ENCODE peak calls at places on chromosomes 4 and X, in eight cellular contexts. One of them, this sample, is unnamed.
A peak's percentile ranks its signal among the peaks of the same experiment; 100 is the strongest.

GRCh38 chr4:169940460-169940859 is 85.7 kb downstream of the MFAP3L start:
- DNase-seq in body of pancreas: no peak
- DNase-seq in GM23248: no peak
- DNase-seq in cardiac fibroblast: no peak
- DNase-seq in GM12865: no peak
- DNase-seq in trophoblast cell: peak; percentile 94
- DNase-seq in stomach: no peak
- DNase-seq in CD4-positive, CD25-positive, alpha-beta regulatory T cell: no peak
- DNase-seq in this sample: no peak

GRCh38 chr4:80201326-80202151 is 4.2 kb downstream of the PRDM8 start:
- DNase-seq in body of pancreas: peak; percentile 37
- DNase-seq in GM23248: peak; percentile 43
- DNase-seq in cardiac fibroblast: peak; percentile 55
- DNase-seq in GM12865: peak; percentile 55
- DNase-seq in trophoblast cell: peak; percentile 31
- DNase-seq in stomach: no peak
- DNase-seq in CD4-positive, CD25-positive, alpha-beta regulatory T cell: peak; percentile 45
- DNase-seq in this sample: peak; percentile 60

GRCh38 chr4:73470728-73471127 is 10.8 kb upstream of the AFM start:
- DNase-seq in body of pancreas: no peak
- DNase-seq in GM23248: no peak
- DNase-seq in cardiac fibroblast: no peak
- DNase-seq in GM12865: no peak
- DNase-seq in trophoblast cell: no peak
- DNase-seq in stomach: no peak
- DNase-seq in CD4-positive, CD25-positive, alpha-beta regulatory T cell: no peak
- DNase-seq in this sample: no peak

GRCh38 chr4:6999172-7000086 is 43.7 kb upstream of the TADA2B start:
- DNase-seq in body of pancreas: no peak
- DNase-seq in GM23248: no peak
- DNase-seq in cardiac fibroblast: no peak
- DNase-seq in GM12865: no peak
- DNase-seq in trophoblast cell: peak; percentile 67
- DNase-seq in stomach: no peak
- DNase-seq in CD4-positive, CD25-positive, alpha-beta regulatory T cell: no peak
- DNase-seq in this sample: no peak

GRCh38 chr4:44447563-44448504 is 775 bp downstream of the KCTD8 start:
- DNase-seq in body of pancreas: peak; percentile 29
- DNase-seq in GM23248: peak; percentile 14
- DNase-seq in cardiac fibroblast: peak; percentile 9
- DNase-seq in GM12865: peak; percentile 2
- DNase-seq in trophoblast cell: peak; percentile 4
- DNase-seq in stomach: peak; percentile 70
- DNase-seq in CD4-positive, CD25-positive, alpha-beta regulatory T cell: no peak
- DNase-seq in this sample: no peak

GRCh38 chr4:742742-743311 is 37.2 kb downstream of the PCGF3 start:
- DNase-seq in body of pancreas: peak; percentile 51
- DNase-seq in GM23248: peak; percentile 78
- DNase-seq in cardiac fibroblast: peak; percentile 74
- DNase-seq in GM12865: peak; percentile 74
- DNase-seq in trophoblast cell: peak; percentile 79
- DNase-seq in stomach: peak; percentile 72
- DNase-seq in CD4-positive, CD25-positive, alpha-beta regulatory T cell: peak; percentile 54
- DNase-seq in this sample: peak; percentile 29

GRCh38 chr4:11543710-11544109 is 115.0 kb upstream of the HS3ST1 start:
- DNase-seq in body of pancreas: no peak
- DNase-seq in GM23248: no peak
- DNase-seq in cardiac fibroblast: peak; percentile 84
- DNase-seq in GM12865: no peak
- DNase-seq in trophoblast cell: peak; percentile 22
- DNase-seq in stomach: no peak
- DNase-seq in CD4-positive, CD25-positive, alpha-beta regulatory T cell: no peak
- DNase-seq in this sample: no peak

GRCh38 chr4:163649557-163650091 is 155.1 kb downstream of the TMA16 start:
- DNase-seq in body of pancreas: no peak
- DNase-seq in GM23248: no peak
- DNase-seq in cardiac fibroblast: no peak
- DNase-seq in GM12865: no peak
- DNase-seq in trophoblast cell: no peak
- DNase-seq in stomach: no peak
- DNase-seq in CD4-positive, CD25-positive, alpha-beta regulatory T cell: no peak
- DNase-seq in this sample: no peak

DNA sequence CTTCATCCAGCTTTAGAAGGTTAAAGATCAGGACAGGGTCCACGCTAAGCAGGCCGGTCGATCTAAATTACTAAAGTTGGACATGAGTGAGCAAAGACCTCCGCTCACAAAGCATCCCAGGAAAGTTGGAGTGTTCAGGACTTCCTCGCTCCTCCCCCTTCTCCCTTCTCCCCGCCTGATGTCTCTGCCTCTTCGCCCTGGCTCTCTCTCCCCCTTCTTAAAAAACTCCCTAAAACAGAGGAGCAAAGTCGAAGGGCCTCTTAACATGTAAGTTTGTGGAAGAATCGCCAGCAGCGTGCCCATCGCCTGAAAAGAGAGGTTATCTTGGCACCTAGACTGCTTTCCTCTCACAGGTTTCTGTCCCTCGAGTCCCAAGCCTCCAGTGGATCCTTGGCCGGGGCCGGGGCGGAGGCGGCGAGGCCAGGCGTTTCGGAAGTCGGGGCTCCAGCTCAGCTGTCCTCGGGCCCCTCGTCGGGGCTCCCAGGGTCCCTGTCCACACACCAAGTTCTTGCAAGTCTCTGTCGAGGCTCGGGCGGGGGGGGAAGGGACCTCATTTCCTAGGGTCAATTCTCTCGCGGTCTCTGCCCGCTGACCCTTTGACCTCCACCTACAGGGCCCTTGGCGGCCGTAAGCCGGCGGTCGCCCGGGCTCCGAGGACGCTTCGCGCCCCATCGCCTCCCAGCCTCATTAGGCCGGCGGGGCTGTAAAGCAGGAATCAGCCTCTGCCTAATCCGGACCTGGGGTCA is 7.6 kb downstream of the ZIC3 start:
- DNase-seq in body of pancreas: no peak
- DNase-seq in GM23248: no peak
- DNase-seq in cardiac fibroblast: no peak
- DNase-seq in GM12865: no peak
- DNase-seq in trophoblast cell: no peak
- DNase-seq in stomach: no peak
- DNase-seq in CD4-positive, CD25-positive, alpha-beta regulatory T cell: no peak
- DNase-seq in this sample: no peak
- H3K4me3 ChIP-seq in body of pancreas: no peak overlapping the region
- H3K4me3 ChIP-seq in GM23248: no peak overlapping the region
- H3K4me3 ChIP-seq in cardiac fibroblast: no peak overlapping the region
- H3K4me3 ChIP-seq in GM12865: no peak overlapping the region
- H3K4me3 ChIP-seq in trophoblast cell: no peak overlapping the region
- H3K4me3 ChIP-seq in stomach: no peak overlapping the region
- H3K4me3 ChIP-seq in CD4-positive, CD25-positive, alpha-beta regulatory T cell: no peak overlapping the region
- H3K4me3 ChIP-seq in this sample: no peak overlapping the region

DNA sequence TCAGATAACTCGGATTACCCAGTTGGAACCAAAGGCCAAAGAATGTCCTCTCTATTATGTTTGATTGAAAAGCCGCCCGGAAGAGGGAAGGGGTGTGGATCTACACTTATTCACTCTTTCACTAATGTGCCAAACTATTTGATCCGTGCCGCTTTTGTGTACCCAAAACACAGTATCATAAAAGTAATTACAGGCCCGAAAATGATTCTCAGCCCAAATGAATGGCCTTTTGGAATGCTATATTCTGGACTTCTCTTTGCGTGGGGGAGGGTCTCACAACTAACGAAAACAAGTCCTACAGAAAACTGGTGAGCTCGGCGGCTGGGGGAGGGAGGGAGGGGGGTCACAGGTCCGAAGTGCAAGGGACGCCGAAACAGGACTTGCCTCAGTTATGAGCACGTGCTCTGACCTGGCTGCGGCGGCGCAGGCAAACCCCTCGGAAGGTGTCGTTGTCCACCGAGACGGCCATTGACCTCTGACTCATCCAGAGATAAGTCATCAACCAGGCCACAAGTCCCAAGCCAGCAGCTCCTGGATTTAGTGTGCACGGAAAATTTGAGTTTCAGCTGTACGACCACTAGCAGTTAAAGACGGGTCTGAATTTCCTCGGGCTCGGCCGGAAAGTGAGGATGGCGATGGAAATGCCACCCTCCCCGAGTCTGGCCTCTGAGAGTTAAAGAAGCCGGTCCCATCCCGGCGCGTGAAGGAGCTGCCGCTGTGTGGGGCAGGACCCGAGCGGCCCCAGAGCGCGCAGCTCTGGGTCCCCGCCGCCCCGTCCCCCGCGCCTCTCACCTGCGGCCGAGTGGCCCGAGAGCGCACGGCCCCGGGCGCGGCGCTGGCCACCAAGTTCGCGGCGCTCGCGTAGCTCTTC is 721 bp downstream of the SH3D19 start:
- DNase-seq in body of pancreas: peak; percentile 69
- DNase-seq in GM23248: peak; percentile 83
- DNase-seq in cardiac fibroblast: peak; percentile 19
- DNase-seq in GM12865: no peak
- DNase-seq in trophoblast cell: peak; percentile 77
- DNase-seq in stomach: peak; percentile 48
- DNase-seq in CD4-positive, CD25-positive, alpha-beta regulatory T cell: no peak
- DNase-seq in this sample: no peak
- H3K4me3 ChIP-seq in body of pancreas: peak overlapping the region; percentile 67
- H3K4me3 ChIP-seq in GM23248: peak overlapping the region; percentile 88
- H3K4me3 ChIP-seq in cardiac fibroblast: peak overlapping the region; percentile 69
- H3K4me3 ChIP-seq in GM12865: no peak overlapping the region
- H3K4me3 ChIP-seq in trophoblast cell: peak overlapping the region; percentile 83
- H3K4me3 ChIP-seq in stomach: peak overlapping the region; percentile 81
- H3K4me3 ChIP-seq in CD4-positive, CD25-positive, alpha-beta regulatory T cell: no peak overlapping the region
- H3K4me3 ChIP-seq in this sample: no peak overlapping the region

GRCh38 chr4:15341022-15341732 is 86.7 kb upstream of the C1QTNF7 start:
- DNase-seq in body of pancreas: no peak
- DNase-seq in GM23248: no peak
- DNase-seq in cardiac fibroblast: no peak
- DNase-seq in GM12865: no peak
- DNase-seq in trophoblast cell: peak; percentile 88
- DNase-seq in stomach: no peak
- DNase-seq in CD4-positive, CD25-positive, alpha-beta regulatory T cell: no peak
- DNase-seq in this sample: no peak

GRCh38 chr4:15337258-15337657 is 90.6 kb upstream of the C1QTNF7 start:
- DNase-seq in body of pancreas: no peak
- DNase-seq in GM23248: no peak
- DNase-seq in cardiac fibroblast: no peak
- DNase-seq in GM12865: no peak
- DNase-seq in trophoblast cell: no peak
- DNase-seq in stomach: no peak
- DNase-seq in CD4-positive, CD25-positive, alpha-beta regulatory T cell: no peak
- DNase-seq in this sample: no peak

GRCh38 chr4:15341733-15342300 is 86.0 kb upstream of the C1QTNF7 start:
- DNase-seq in body of pancreas: no peak
- DNase-seq in GM23248: peak; percentile 27
- DNase-seq in cardiac fibroblast: no peak
- DNase-seq in GM12865: no peak
- DNase-seq in trophoblast cell: no peak
- DNase-seq in stomach: no peak
- DNase-seq in CD4-positive, CD25-positive, alpha-beta regulatory T cell: no peak
- DNase-seq in this sample: no peak

GRCh38 chr4:15336410-15337184 is 91.2 kb upstream of the C1QTNF7 start:
- DNase-seq in body of pancreas: no peak
- DNase-seq in GM23248: peak; percentile 69
- DNase-seq in cardiac fibroblast: peak; percentile 50
- DNase-seq in GM12865: no peak
- DNase-seq in trophoblast cell: no peak
- DNase-seq in stomach: no peak
- DNase-seq in CD4-positive, CD25-positive, alpha-beta regulatory T cell: no peak
- DNase-seq in this sample: no peak

DNA sequence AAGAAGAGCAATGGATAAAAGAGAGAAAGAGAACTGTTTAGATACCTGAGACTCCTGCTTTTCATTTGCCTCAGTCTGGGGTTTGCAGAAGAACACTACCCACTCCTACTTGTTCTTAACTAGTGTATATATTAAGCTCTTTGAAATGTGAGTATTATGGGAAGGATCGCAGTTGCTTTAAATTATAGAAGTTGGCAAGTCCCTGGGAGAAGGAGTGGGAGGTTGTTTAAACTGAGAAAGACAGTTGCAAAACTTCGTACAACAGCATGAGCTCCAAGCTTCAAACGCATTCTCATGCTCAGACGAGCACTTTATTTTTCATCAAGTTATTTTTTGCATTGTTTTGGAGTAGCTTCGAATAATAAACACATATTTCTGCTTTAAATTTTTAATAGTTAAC is 88.1 kb upstream of the C1QTNF7 start:
- DNase-seq in body of pancreas: no peak
- DNase-seq in GM23248: no peak
- DNase-seq in cardiac fibroblast: peak; percentile 28
- DNase-seq in GM12865: no peak
- DNase-seq in trophoblast cell: no peak
- DNase-seq in stomach: no peak
- DNase-seq in CD4-positive, CD25-positive, alpha-beta regulatory T cell: no peak
- DNase-seq in this sample: no peak
- H3K4me3 ChIP-seq in body of pancreas: no peak overlapping the region
- H3K4me3 ChIP-seq in GM23248: no peak overlapping the region
- H3K4me3 ChIP-seq in cardiac fibroblast: no peak overlapping the region
- H3K4me3 ChIP-seq in GM12865: no peak overlapping the region
- H3K4me3 ChIP-seq in trophoblast cell: no peak overlapping the region
- H3K4me3 ChIP-seq in stomach: peak overlapping the region; percentile 29
- H3K4me3 ChIP-seq in CD4-positive, CD25-positive, alpha-beta regulatory T cell: no peak overlapping the region
- H3K4me3 ChIP-seq in this sample: no peak overlapping the region

GRCh38 chr4:24794916-24795665 is at the start of gene SOD3:
- DNase-seq in body of pancreas: peak; percentile 89
- DNase-seq in GM23248: peak; percentile 92
- DNase-seq in cardiac fibroblast: peak; percentile 93
- DNase-seq in GM12865: no peak
- DNase-seq in trophoblast cell: peak; percentile 87
- DNase-seq in stomach: peak; percentile 79
- DNase-seq in CD4-positive, CD25-positive, alpha-beta regulatory T cell: no peak
- DNase-seq in this sample: no peak
- H3K4me3 ChIP-seq in body of pancreas: no peak within 1 kb of the TSS
- H3K4me3 ChIP-seq in GM23248: peak within 1 kb of the TSS; percentile 62
- H3K4me3 ChIP-seq in cardiac fibroblast: peak within 1 kb of the TSS; percentile 34
- H3K4me3 ChIP-seq in GM12865: no peak within 1 kb of the TSS
- H3K4me3 ChIP-seq in trophoblast cell: no peak within 1 kb of the TSS
- H3K4me3 ChIP-seq in stomach: peak within 1 kb of the TSS; percentile 38
- H3K4me3 ChIP-seq in CD4-positive, CD25-positive, alpha-beta regulatory T cell: no peak within 1 kb of the TSS
- H3K4me3 ChIP-seq in this sample: no peak within 1 kb of the TSS

This sample was measured in Jurkat, Clone E6-1.